ENCODE peak calls at places on chromosomes 16 and 17, in eight cellular contexts. N, T, Y, F, A, G, C and M are unnamed samples. For H3K27me3, the result is how much of the 10 kb centered on the place peaks cover.

GRCh38 chr16:59604331-59604730 is 870.2 kb upstream of the GOT2 start:
- DNase-seq in N (no peak), T (no peak), Y (no peak), F (no peak), A (no peak), G (no peak), C (no peak), M (no peak)

GRCh38 chr16:55328611-55329569 is 4.9 kb downstream of the IRX6 start:
- DNase-seq in N (no peak), T (no peak), Y (no peak), F (no peak), A (no peak), G (no peak), C (no peak), M (no peak)

GRCh38 chr16:49015189-49015540 is 266.5 kb downstream of the CBLN1 start:
- DNase-seq in N (no peak), T (no peak), Y (no peak), F (no peak), A (no peak), G (no peak), C (no peak), M (no peak)

GRCh38 chr16:82405696-82406095 is 221.1 kb upstream of the CDH13 start:
- DNase-seq in N (no peak), T (no peak), Y (no peak), F (no peak), A (no peak), G (no peak), C (no peak), M (no peak)

GRCh38 chr16:49463529-49463928 is 89.9 kb downstream of the C16orf78 start:
- DNase-seq in N (peak), T (no peak), Y (no peak), F (no peak), A (no peak), G (peak), C (peak), M (peak)

GRCh38 chr16:76335187-76335974 is 58.2 kb downstream of the CNTNAP4 start:
- DNase-seq in N (no peak), T (no peak), Y (no peak), F (no peak), A (no peak), G (no peak), C (no peak), M (no peak)

GRCh38 chr16:84548971-84549844 is 44.7 kb upstream of the MEAK7 start:
- DNase-seq in N (peak), T (no peak), Y (no peak), F (no peak), A (peak), G (no peak), C (no peak), M (peak)

GRCh38 chr16:49439050-49439449 is 65.4 kb downstream of the C16orf78 start:
- DNase-seq in N (no peak), T (no peak), Y (no peak), F (no peak), A (no peak), G (no peak), C (no peak), M (no peak)

GRCh38 chr17:30091166-30091670 is 25.4 kb upstream of the NSRP1 start:
- DNase-seq in N (no peak), T (no peak), Y (no peak), F (no peak), A (no peak), G (no peak), C (no peak), M (no peak)

GRCh38 chr16:62035115-62036092 is 834 bp downstream of the CDH8 start:
- DNase-seq in N (no peak), T (no peak), Y (no peak), F (no peak), A (no peak), G (no peak), C (no peak), M (no peak)

GRCh38 chr17:79841369-79842135 is 2.3 kb upstream of the CBX4 start:
- DNase-seq in N (no peak), T (no peak), Y (no peak), F (no peak), A (no peak), G (no peak), C (no peak), M (no peak)

GRCh38 chr17:48393271-48393670 is 36.7 kb downstream of the SKAP1 start:
- DNase-seq in N (no peak), T (no peak), Y (no peak), F (no peak), A (no peak), G (no peak), C (no peak), M (no peak)

GRCh38 chr17:58268326-58268725 is 12.4 kb downstream of the MPO start:
- DNase-seq in N (no peak), T (no peak), Y (no peak), F (no peak), A (no peak), G (no peak), C (no peak), M (no peak)

GRCh38 chr17:10127819-10128375 is 70.5 kb downstream of the GAS7 start:
- DNase-seq in N (peak), T (peak), Y (peak), F (peak), A (peak), G (peak), C (no peak), M (no peak)

GRCh38 chr16:57444711-57445110 is 2.5 kb downstream of the CIAPIN1 start:
- DNase-seq in N (no peak), T (peak), Y (no peak), F (no peak), A (no peak), G (no peak), C (no peak), M (no peak)

GRCh38 chr17:75498726-75499213 is 16.6 kb downstream of the CASKIN2 start:
- DNase-seq in N (no peak), T (no peak), Y (no peak), F (no peak), A (no peak), G (no peak), C (no peak), M (no peak)

GRCh38 chr17:44543213-44543904 is 13.9 kb upstream of the FZD2 start:
- DNase-seq in N (no peak), T (peak), Y (peak), F (no peak), A (no peak), G (no peak), C (no peak), M (no peak)

GRCh38 chr17:58783380-58783779 is 27.7 kb downstream of the PPM1E start:
- DNase-seq in N (no peak), T (no peak), Y (no peak), F (no peak), A (no peak), G (no peak), C (no peak), M (no peak)

GRCh38 chr16:71242601-71243000 is 12.1 kb upstream of the HYDIN start:
- DNase-seq in N (peak), T (no peak), Y (no peak), F (no peak), A (no peak), G (no peak), C (no peak), M (no peak)

GRCh38 chr17:61221597-61222471 is 177.8 kb upstream of the TBX2 start:
- DNase-seq in N (no peak), T (no peak), Y (no peak), F (no peak), A (no peak), G (no peak), C (peak), M (no peak)

GRCh38 chr17:5667871-5668270 is 83.6 kb upstream of the NLRP1 start:
- DNase-seq in N (no peak), T (no peak), Y (no peak), F (no peak), A (no peak), G (no peak), C (peak), M (no peak)

GRCh38 chr17:3796110-3796821 is 4.7 kb downstream of the ITGAE start:
- DNase-seq in N (peak), T (no peak), Y (no peak), F (no peak), A (no peak), G (peak), C (no peak), M (peak)

GRCh38 chr17:81034779-81035388 is at the start of gene BAIAP2:
- DNase-seq in N (peak), T (peak), Y (peak), F (peak), A (peak), G (peak), C (peak), M (peak)

GRCh38 chr17:50440172-50440837 is 14.3 kb downstream of the ACSF2 start:
- DNase-seq in N (peak), T (no peak), Y (no peak), F (no peak), A (no peak), G (peak), C (no peak), M (no peak)
- H3K4me3 ChIP-seq in N (no peak), T (no peak), Y (no peak), F (no peak), A (no peak), G (no peak), C (no peak), M (no peak)

DNA sequence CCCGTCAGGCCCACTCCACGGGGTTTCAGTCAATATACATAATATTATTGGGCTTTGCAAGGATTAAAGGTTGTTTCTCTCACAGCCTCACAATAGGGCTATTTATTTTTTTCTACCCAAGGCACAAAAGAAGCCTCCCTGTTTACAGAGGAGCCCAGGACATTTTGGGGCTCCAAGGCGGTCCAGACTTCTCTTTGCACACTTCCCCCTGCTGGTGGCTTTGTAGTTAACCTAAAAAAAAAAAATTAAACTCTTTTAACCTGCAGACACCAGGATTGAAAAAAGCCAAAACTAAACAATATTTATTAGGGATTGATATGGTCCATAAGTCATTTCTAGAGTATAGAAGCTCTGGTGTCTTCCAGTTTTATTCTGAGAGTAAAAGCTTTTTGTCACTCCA is 169.7 kb upstream of the ZFHX3 start:
- DNase-seq in N (no peak), T (no peak), Y (no peak), F (no peak), A (no peak), G (no peak), C (no peak), M (no peak)
- TF ChIP-seq CTCF in N (no peak), T (peak), Y (peak), F (no peak), A (no peak), G (no peak), C (no peak), M (no peak)

GRCh38 chr16:2831203-2831602 is 1.1 kb downstream of the ZG16B start:
- DNase-seq in N (no peak), T (no peak), Y (no peak), F (no peak), A (no peak), G (no peak), C (no peak), M (no peak)
- H3K27me3 ChIP-seq in N (under half), T (under half), Y (under half), F (under half), A (under half), G (under half), C (half or more), M (under half)

GRCh38 chr17:31371511-31372097 is 19.9 kb upstream of the RAB11FIP4 start:
- DNase-seq in N (no peak), T (peak), Y (no peak), F (no peak), A (no peak), G (no peak), C (peak), M (no peak)
- H3K4me3 ChIP-seq in N (no peak), T (no peak), Y (no peak), F (no peak), A (no peak), G (no peak), C (no peak), M (no peak)

DNA sequence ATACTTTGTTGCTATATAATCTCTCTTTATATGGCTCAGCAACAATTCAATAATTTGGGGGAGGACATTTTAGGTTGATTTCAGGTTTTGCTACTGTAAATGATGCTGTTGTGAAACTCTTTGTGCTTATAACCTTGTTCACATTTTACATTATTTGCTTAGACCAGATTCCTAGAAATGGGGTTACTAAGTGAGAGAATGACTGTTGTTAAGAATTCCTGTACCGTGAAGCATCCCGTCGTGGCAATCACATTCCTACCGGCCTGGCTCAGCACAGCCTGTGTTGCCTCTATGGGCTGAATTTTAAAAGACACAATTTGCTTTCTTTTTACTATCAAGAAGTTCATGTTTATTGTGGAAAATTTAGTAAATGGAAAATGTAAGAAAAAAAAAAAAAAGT is 31.4 kb downstream of the B9D1 start:
- DNase-seq in N (no peak), T (peak), Y (peak), F (no peak), A (no peak), G (no peak), C (no peak), M (no peak)
- TF ChIP-seq CTCF in N (no peak), T (peak), Y (peak), F (no peak), A (no peak), G (no peak), C (no peak), M (no peak)

GRCh38 chr17:1217030-1217429 is 37.2 kb upstream of the ABR start:
- DNase-seq in N (no peak), T (no peak), Y (no peak), F (no peak), A (no peak), G (no peak), C (no peak), M (no peak)

GRCh38 chr17:1222321-1222720 is 42.5 kb upstream of the ABR start:
- DNase-seq in N (no peak), T (no peak), Y (no peak), F (no peak), A (no peak), G (no peak), C (no peak), M (no peak)

GRCh38 chr17:1221209-1221608 is 41.4 kb upstream of the ABR start:
- DNase-seq in N (no peak), T (no peak), Y (no peak), F (no peak), A (no peak), G (no peak), C (no peak), M (no peak)

GRCh38 chr17:1223662-1224061 is 43.9 kb upstream of the ABR start:
- DNase-seq in N (no peak), T (no peak), Y (no peak), F (no peak), A (no peak), G (no peak), C (no peak), M (no peak)

GRCh38 chr17:1220346-1220745 is 40.6 kb upstream of the ABR start:
- DNase-seq in N (no peak), T (no peak), Y (no peak), F (no peak), A (no peak), G (no peak), C (no peak), M (no peak)
- H3K27me3 ChIP-seq in N (under half), T (under half), Y (under half), F (under half), A (under half), G (under half), C (half or more), M (under half)

GRCh38 chr17:36085710-36086268 is 4.2 kb downstream of the CCL3 start:
- DNase-seq in N (no peak), T (no peak), Y (no peak), F (no peak), A (no peak), G (no peak), C (no peak), M (no peak)
- H3K4me3 ChIP-seq in N (no peak), T (no peak), Y (no peak), F (no peak), A (no peak), G (no peak), C (no peak), M (no peak)

DNA sequence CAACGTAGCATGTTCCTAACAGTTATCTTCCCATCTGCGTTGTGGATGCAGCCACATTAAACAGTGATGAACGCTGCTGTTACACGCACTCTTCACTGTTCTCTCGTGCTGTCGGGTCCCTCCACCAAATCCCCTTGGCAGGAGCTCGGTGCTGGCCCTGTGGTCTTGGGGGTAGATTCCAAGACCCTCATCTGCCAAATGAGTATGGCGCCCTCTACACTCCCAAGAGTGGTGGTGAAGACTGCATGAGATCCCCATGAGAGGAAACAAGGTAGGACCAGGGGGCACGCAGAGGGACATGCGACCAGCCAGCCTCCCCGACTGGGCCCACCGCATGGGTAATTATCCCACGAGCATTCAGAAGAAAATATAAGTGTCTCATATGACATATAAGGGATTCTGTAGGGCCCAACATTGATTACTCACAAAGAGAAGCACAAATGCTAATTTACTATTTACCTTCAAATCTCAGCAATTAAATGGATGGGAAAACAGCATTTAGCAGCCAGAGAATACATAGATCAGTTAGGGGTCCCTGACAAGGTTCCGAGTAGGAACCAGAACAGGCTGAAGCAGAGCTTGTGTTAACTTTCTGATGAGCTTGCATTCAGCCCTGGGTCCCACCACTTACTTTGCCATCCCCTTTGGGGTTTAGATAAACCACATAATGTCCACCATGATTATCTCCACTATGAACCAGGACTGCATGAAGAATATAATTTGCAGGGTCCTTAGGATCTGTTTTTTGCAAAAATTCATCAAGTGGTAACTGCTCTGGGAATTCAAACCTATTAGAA is 23.8 kb downstream of the LITAFD start:
- DNase-seq in N (no peak), T (no peak), Y (no peak), F (no peak), A (no peak), G (no peak), C (no peak), M (no peak)
- TF ChIP-seq CTCF in N (no peak), T (peak), Y (peak), F (no peak), A (no peak), G (peak), C (peak), M (no peak)

GRCh38 chr17:82203920-82204319 is 8.7 kb downstream of the CCDC57 start:
- DNase-seq in N (no peak), T (no peak), Y (no peak), F (no peak), A (no peak), G (no peak), C (no peak), M (no peak)

GRCh38 chr17:82204831-82205719 is 7.6 kb downstream of the CCDC57 start:
- DNase-seq in N (no peak), T (peak), Y (no peak), F (no peak), A (no peak), G (no peak), C (no peak), M (no peak)

GRCh38 chr17:82200743-82201497 is 11.7 kb downstream of the CCDC57 start:
- DNase-seq in N (no peak), T (no peak), Y (no peak), F (no peak), A (no peak), G (no peak), C (no peak), M (peak)

GRCh38 chr17:82201498-82201910 is 11.1 kb downstream of the CCDC57 start:
- DNase-seq in N (no peak), T (no peak), Y (no peak), F (no peak), A (no peak), G (no peak), C (no peak), M (no peak)

GRCh38 chr17:82202981-82203380 is 9.7 kb downstream of the CCDC57 start:
- DNase-seq in N (no peak), T (no peak), Y (no peak), F (no peak), A (no peak), G (no peak), C (no peak), M (no peak)
- H3K27me3 ChIP-seq in N (under half), T (under half), Y (under half), F (under half), A (under half), G (under half), C (under half), M (under half)